ENCODE peak calls at places on chromosomes 3 and 15, in nine cellular contexts. A, U, F, Q, K, M, D, Z and P are unnamed samples.

GRCh38 chr3:150662410-150663200 is 41.1 kb downstream of the ERICH6 start:
- DNase-seq in A (no peak), U (no peak), F (no peak), Q (no peak), K (no peak), M (no peak), D (no peak), Z (no peak), P (no peak)

GRCh38 chr3:15299036-15299435 is 33.4 kb downstream of the SH3BP5 start:
- DNase-seq in A (no peak), U (no peak), F (no peak), Q (no peak), K (peak; percentile 87), M (peak; percentile 29), D (no peak), Z (no peak), P (no peak)

GRCh38 chr15:99108993-99109392 is 4.1 kb downstream of the SYNM start:
- DNase-seq in A (no peak), U (no peak), F (no peak), Q (no peak), K (no peak), M (no peak), D (no peak), Z (no peak), P (no peak)

GRCh38 chr3:126314305-126315082 is 42.7 kb downstream of the KLF15 start:
- DNase-seq in A (no peak), U (no peak), F (no peak), Q (no peak), K (no peak), M (no peak), D (no peak), Z (no peak), P (no peak)

GRCh38 chr3:185687479-185687878 is 101.4 kb downstream of the SENP2 start:
- DNase-seq in A (no peak), U (no peak), F (no peak), Q (no peak), K (no peak), M (peak; percentile 25), D (no peak), Z (no peak), P (no peak)

GRCh38 chr15:91867581-91868026 is 14.1 kb downstream of the SLCO3A1 start:
- DNase-seq in A (no peak), U (peak; percentile 59), F (no peak), Q (peak; percentile 59), K (peak; percentile 50), M (peak; percentile 94), D (no peak), Z (no peak), P (peak; percentile 94)

GRCh38 chr3:138945646-138946553 is 1.0 kb downstream of the FOXL2 start:
- DNase-seq in A (no peak), U (peak; percentile 30), F (peak; percentile 57), Q (no peak), K (peak; percentile 55), M (peak; percentile 23), D (no peak), Z (no peak), P (peak; percentile 14)

GRCh38 chr3:111695584-111696213 is 100.6 kb upstream of the ZBED2 start:
- DNase-seq in A (no peak), U (no peak), F (no peak), Q (no peak), K (no peak), M (peak; percentile 93), D (peak; percentile 73), Z (no peak), P (peak; percentile 16)

GRCh38 chr15:36254446-36254845 is 325.0 kb upstream of the CDIN1 start:
- DNase-seq in A (no peak), U (no peak), F (no peak), Q (no peak), K (no peak), M (no peak), D (no peak), Z (no peak), P (no peak)

GRCh38 chr3:181278468-181279238 is 289.1 kb upstream of the DNAJC19 start:
- DNase-seq in A (no peak), U (no peak), F (no peak), Q (no peak), K (no peak), M (no peak), D (no peak), Z (peak; percentile 12), P (no peak)

GRCh38 chr3:155335955-155336354 is 42.5 kb upstream of the STRIT1 start:
- DNase-seq in A (no peak), U (no peak), F (no peak), Q (no peak), K (no peak), M (no peak), D (no peak), Z (no peak), P (no peak)

GRCh38 chr3:15305366-15305844 is 27.0 kb downstream of the SH3BP5 start:
- DNase-seq in A (no peak), U (peak; percentile 70), F (no peak), Q (no peak), K (no peak), M (peak; percentile 82), D (no peak), Z (no peak), P (no peak)

GRCh38 chr15:25736451-25736850 is 126.7 kb downstream of the ATP10A start:
- DNase-seq in A (no peak), U (no peak), F (no peak), Q (no peak), K (no peak), M (peak; percentile 62), D (no peak), Z (no peak), P (no peak)

GRCh38 chr3:148512648-148513047 is 185.1 kb upstream of the AGTR1 start:
- DNase-seq in A (no peak), U (no peak), F (no peak), Q (no peak), K (no peak), M (peak; percentile 1), D (no peak), Z (no peak), P (no peak)

GRCh38 chr15:95845862-95846515 is 484.5 kb upstream of the NR2F2 start:
- DNase-seq in A (no peak), U (no peak), F (no peak), Q (no peak), K (no peak), M (no peak), D (no peak), Z (peak; percentile 93), P (no peak)

GRCh38 chr15:75694241-75695182 is 18.1 kb downstream of the CSPG4 start:
- DNase-seq in A (no peak), U (peak; percentile 90), F (no peak), Q (no peak), K (peak; percentile 83), M (peak; percentile 99), D (peak; percentile 89), Z (no peak), P (peak; percentile 70)

GRCh38 chr15:75696303-75696657 is 16.4 kb downstream of the CSPG4 start:
- DNase-seq in A (no peak), U (no peak), F (no peak), Q (no peak), K (no peak), M (no peak), D (no peak), Z (no peak), P (peak; percentile 79)

GRCh38 chr15:75695634-75696302 is 16.9 kb downstream of the CSPG4 start:
- DNase-seq in A (no peak), U (no peak), F (no peak), Q (no peak), K (no peak), M (no peak), D (no peak), Z (no peak), P (no peak)

GRCh38 chr15:75693501-75694240 is 19.0 kb downstream of the CSPG4 start:
- DNase-seq in A (no peak), U (no peak), F (no peak), Q (no peak), K (no peak), M (peak; percentile 84), D (no peak), Z (no peak), P (no peak)

GRCh38 chr15:75695206-75695605 is 17.4 kb downstream of the CSPG4 start:
- DNase-seq in A (no peak), U (peak; percentile 46), F (no peak), Q (no peak), K (no peak), M (no peak), D (no peak), Z (no peak), P (no peak)
- H3K27ac ChIP-seq in A (no peak overlapping the region), U (peak overlapping the region; percentile 74), F (no peak overlapping the region), Q (no peak overlapping the region), K (no peak overlapping the region), M (peak overlapping the region; percentile 97), D (no peak overlapping the region), Z (no peak overlapping the region), P (peak overlapping the region; percentile 63)

GRCh38 chr15:88630141-88630721 is 8.6 kb upstream of the ISG20 start:
- DNase-seq in A (no peak), U (no peak), F (no peak), Q (no peak), K (peak; percentile 35), M (no peak), D (no peak), Z (no peak), P (no peak)
- H3K27ac ChIP-seq in A (peak overlapping the region; percentile 47), U (no peak overlapping the region), F (no peak overlapping the region), Q (peak overlapping the region; percentile 64), K (no peak overlapping the region), M (no peak overlapping the region), D (no peak overlapping the region), Z (no peak overlapping the region), P (peak overlapping the region; percentile 60)

DNA sequence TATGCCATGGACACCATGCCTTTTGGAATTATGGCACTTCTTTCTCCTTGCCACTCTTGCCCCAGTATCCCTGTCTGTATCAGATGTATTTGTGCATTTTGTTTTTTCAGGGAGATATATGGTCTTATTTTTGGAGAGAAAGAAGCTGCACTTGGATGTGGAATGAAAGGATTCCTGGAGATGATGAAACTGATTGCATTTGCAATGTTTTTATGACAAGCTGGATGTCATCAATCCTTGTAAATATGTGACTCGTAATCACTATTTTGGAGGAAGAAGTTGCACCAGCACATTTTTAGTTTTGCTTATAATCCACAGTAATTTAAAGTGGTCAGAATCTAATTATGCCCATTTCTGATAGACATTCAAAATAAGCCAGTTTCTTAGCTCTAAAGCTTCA is 165.0 kb downstream of the NR1D2 start:
- DNase-seq in A (no peak), U (no peak), F (no peak), Q (no peak), K (no peak), M (no peak), D (no peak), Z (no peak), P (no peak)
- H3K27ac ChIP-seq in A (no peak overlapping the region), U (no peak overlapping the region), F (no peak overlapping the region), Q (no peak overlapping the region), K (no peak overlapping the region), M (no peak overlapping the region), D (no peak overlapping the region), Z (no peak overlapping the region), P (no peak overlapping the region)

DNA sequence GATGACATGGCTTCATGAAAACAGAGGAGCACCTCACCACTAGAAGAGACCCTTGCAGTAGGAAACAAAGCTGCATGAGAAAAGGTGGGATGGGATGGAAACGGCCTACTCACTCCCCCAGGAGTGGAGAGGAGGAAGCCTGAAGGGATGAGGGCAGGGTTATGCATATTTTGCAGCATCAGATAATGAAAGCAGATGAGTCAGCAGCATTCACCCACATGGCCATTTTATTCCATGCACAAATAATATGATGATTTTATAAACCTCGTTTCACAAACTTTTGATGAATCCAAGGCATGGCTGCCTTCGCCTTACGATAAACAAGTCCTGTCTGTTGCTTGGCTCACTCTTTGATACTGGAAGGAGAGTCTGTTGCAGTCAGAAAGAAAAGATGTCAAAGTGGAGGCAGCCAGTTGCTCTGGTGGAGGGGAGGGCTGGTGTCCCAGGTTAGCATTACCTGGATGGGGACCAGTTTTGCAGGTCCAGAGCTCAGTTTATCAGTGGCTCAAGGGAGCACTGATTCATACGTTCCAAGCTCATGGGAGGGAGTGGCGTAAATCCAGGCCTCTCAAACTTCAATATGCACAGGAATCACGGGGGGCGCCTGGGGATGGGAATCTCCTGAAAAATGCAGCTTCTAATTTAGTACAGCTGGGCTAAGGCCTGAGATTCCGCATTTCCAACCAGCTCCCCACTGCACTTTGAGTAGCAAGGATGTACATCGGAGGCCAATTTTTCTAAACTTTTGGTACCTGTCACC is 9.2 kb upstream of the EHD4 start:
- DNase-seq in A (no peak), U (no peak), F (no peak), Q (peak; percentile 10), K (no peak), M (no peak), D (peak; percentile 21), Z (no peak), P (no peak)
- H3K27ac ChIP-seq in A (no peak overlapping the region), U (no peak overlapping the region), F (no peak overlapping the region), Q (no peak overlapping the region), K (no peak overlapping the region), M (no peak overlapping the region), D (no peak overlapping the region), Z (no peak overlapping the region), P (no peak overlapping the region)